ENCODE peak calls at places on chromosomes 5 and 9, in eight cellular contexts. U is A549, Q is HCT116, M is lung, N is ovary, B is mammary epithelial cell, W is thoracic aorta, S is fibroblast of lung. C is an unnamed sample.

GRCh38 chr5:10702911-10703491 is 58.0 kb downstream of the DAP start:
- DNase-seq in U (no peak), Q (peak; percentile 70), M (no peak), N (no peak), B (peak; percentile 58), W (no peak), S (peak; percentile 83), C (peak; percentile 99)

GRCh38 chr5:56314536-56314935 is 81.4 kb upstream of the ANKRD55 start:
- DNase-seq in U (peak; percentile 46), Q (no peak), M (no peak), N (no peak), B (no peak), W (no peak), S (no peak), C (no peak)

GRCh38 chr9:136014928-136015633 is 53.9 kb upstream of the UBAC1 start:
- DNase-seq in U (no peak), Q (no peak), M (no peak), N (no peak), B (no peak), W (no peak), S (no peak), C (no peak)

GRCh38 chr9:114363424-114363823 is 24.4 kb downstream of the AKNA start:
- DNase-seq in U (no peak), Q (no peak), M (no peak), N (no peak), B (no peak), W (no peak), S (no peak), C (no peak)

GRCh38 chr9:137441289-137441934 is at the start of gene ENTPD8:
- DNase-seq in U (peak; percentile 76), Q (no peak), M (no peak), N (no peak), B (peak; percentile 32), W (no peak), S (no peak), C (no peak)

GRCh38 chr5:129973716-129974426 is 69.6 kb downstream of the CHSY3 start:
- DNase-seq in U (no peak), Q (no peak), M (no peak), N (no peak), B (no peak), W (no peak), S (peak; percentile 83), C (peak; percentile 50)

GRCh38 chr5:177496111-177497010 is 1.0 kb downstream of the PDLIM7 start:
- DNase-seq in U (peak; percentile 93), Q (peak; percentile 44), M (peak; percentile 55), N (peak; percentile 85), B (peak; percentile 83), W (peak; percentile 86), S (peak; percentile 95), C (no peak)

GRCh38 chr9:86246752-86247161 is 12.7 kb downstream of the C9orf153 start:
- DNase-seq in U (no peak), Q (no peak), M (no peak), N (no peak), B (no peak), W (no peak), S (no peak), C (no peak)

GRCh38 chr9:18909140-18910018 is 123.6 kb downstream of the SAXO1 start:
- DNase-seq in U (no peak), Q (no peak), M (no peak), N (no peak), B (no peak), W (no peak), S (no peak), C (no peak)

GRCh38 chr9:27365977-27366376 is 69.0 kb upstream of the EQTN start:
- DNase-seq in U (no peak), Q (no peak), M (no peak), N (no peak), B (no peak), W (no peak), S (peak; percentile 43), C (no peak)

GRCh38 chr5:15715966-15716365 is 216.0 kb downstream of the FBXL7 start:
- DNase-seq in U (no peak), Q (no peak), M (no peak), N (no peak), B (no peak), W (no peak), S (no peak), C (no peak)

GRCh38 chr9:136437430-136437829 is 2.2 kb downstream of the INPP5E start:
- DNase-seq in U (no peak), Q (no peak), M (no peak), N (no peak), B (peak; percentile 54), W (no peak), S (peak; percentile 40), C (no peak)

GRCh38 chr9:122718038-122718437 is 5.8 kb upstream of the OR1L4 start:
- DNase-seq in U (no peak), Q (no peak), M (no peak), N (no peak), B (no peak), W (no peak), S (no peak), C (no peak)

GRCh38 chr9:69443178-69443577 is 118.2 kb downstream of the ENTREP1 start:
- DNase-seq in U (no peak), Q (no peak), M (no peak), N (no peak), B (peak; percentile 14), W (no peak), S (peak; percentile 8), C (peak; percentile 48)

GRCh38 chr5:1524799-1525623 is 1.3 kb upstream of the LPCAT1 start:
- DNase-seq in U (no peak), Q (no peak), M (peak; percentile 28), N (peak; percentile 43), B (no peak), W (peak; percentile 1), S (no peak), C (no peak)

GRCh38 chr9:106310782-106311181 is 552.2 kb upstream of the ZNF462 start:
- DNase-seq in U (no peak), Q (no peak), M (no peak), N (no peak), B (peak; percentile 4), W (no peak), S (no peak), C (no peak)

GRCh38 chr5:77168187-77168883 is 42.1 kb upstream of the PDE8B start:
- DNase-seq in U (peak; percentile 50), Q (no peak), M (no peak), N (peak; percentile 46), B (no peak), W (no peak), S (no peak), C (no peak)

GRCh38 chr5:176317534-176318374 is 43.8 kb downstream of the KIAA1191 start:
- DNase-seq in U (no peak), Q (no peak), M (no peak), N (no peak), B (no peak), W (no peak), S (no peak), C (no peak)

GRCh38 chr5:176320577-176320976 is 41.0 kb downstream of the KIAA1191 start:
- DNase-seq in U (no peak), Q (no peak), M (no peak), N (no peak), B (no peak), W (no peak), S (no peak), C (no peak)

DNA sequence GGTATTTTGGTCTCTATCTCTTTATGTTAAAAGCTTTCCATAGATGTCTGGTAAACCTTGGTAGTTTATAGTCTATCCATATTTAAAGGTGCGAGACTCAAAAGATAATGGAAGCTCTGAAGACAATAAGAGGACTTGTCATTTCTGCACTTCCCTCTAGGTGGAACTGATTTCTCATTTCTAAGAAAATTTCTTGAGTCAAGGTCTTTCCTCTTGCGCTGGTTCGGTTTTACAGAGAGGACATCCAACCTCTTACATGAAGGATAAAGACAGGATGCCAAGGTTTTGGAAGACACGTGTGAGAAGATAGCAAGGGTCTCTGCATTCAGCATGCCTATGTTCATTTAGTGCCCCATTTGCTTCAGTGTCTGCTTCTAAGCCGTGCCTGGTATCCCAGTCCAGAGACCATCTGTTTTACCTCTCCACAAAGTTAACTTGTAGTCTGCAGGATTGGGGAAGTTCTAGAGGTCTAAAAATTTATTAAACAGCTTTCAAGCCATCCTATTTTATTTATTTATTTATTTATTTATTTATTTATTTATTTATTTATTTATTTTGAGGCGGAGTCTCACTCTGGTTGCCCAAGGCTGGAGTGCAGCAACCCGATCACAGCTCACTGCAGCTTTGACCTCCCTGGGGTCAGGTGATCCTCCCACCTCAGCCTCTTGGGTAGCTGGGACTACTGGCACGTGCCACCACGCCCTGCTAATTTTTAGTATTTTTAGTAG is 41.6 kb downstream of the KIAA1191 start:
- DNase-seq in U (peak; percentile 7), Q (peak; percentile 10), M (no peak), N (no peak), B (no peak), W (no peak), S (peak; percentile 5), C (no peak)
- TF ChIP-seq CTCF in U (peak; percentile 10), Q (peak; percentile 49), M (no peak), N (no peak), B (peak; percentile 18), W (no peak), S (peak; percentile 17), C (peak; percentile 46)

GRCh38 chr5:131364507-131365050 is 100.7 kb downstream of the CDC42SE2 start:
- DNase-seq in U (no peak), Q (no peak), M (no peak), N (no peak), B (no peak), W (no peak), S (no peak), C (no peak)

GRCh38 chr5:131366428-131366827 is 102.6 kb downstream of the CDC42SE2 start:
- DNase-seq in U (no peak), Q (no peak), M (no peak), N (no peak), B (no peak), W (no peak), S (no peak), C (no peak)

GRCh38 chr5:131361677-131362315 is 97.9 kb downstream of the CDC42SE2 start:
- DNase-seq in U (no peak), Q (no peak), M (no peak), N (no peak), B (no peak), W (no peak), S (no peak), C (no peak)

GRCh38 chr5:131367219-131367860 is 103.5 kb downstream of the CDC42SE2 start:
- DNase-seq in U (no peak), Q (no peak), M (no peak), N (no peak), B (peak; percentile 8), W (no peak), S (no peak), C (peak; percentile 38)

GRCh38 chr5:131363811-131364506 is 100.1 kb downstream of the CDC42SE2 start:
- DNase-seq in U (no peak), Q (no peak), M (no peak), N (no peak), B (no peak), W (no peak), S (no peak), C (peak; percentile 17)
- H3K27ac ChIP-seq in U (no peak overlapping the region), Q (no peak overlapping the region), M (peak overlapping the region; percentile 16), N (no peak overlapping the region), B (no peak overlapping the region), W (no peak overlapping the region), S (no peak overlapping the region), C (no peak overlapping the region)

GRCh38 chr9:37209431-37210386 is 89.3 kb downstream of the ZCCHC7 start:
- DNase-seq in U (no peak), Q (no peak), M (no peak), N (no peak), B (no peak), W (no peak), S (no peak), C (no peak)
- TF ChIP-seq CTCF in U (no peak), Q (no peak), M (no peak), N (no peak), B (no peak), W (no peak), S (no peak), C (peak; percentile 44)

GRCh38 chr9:5510991-5511390 is 660 bp downstream of the PDCD1LG2 start:
- DNase-seq in U (no peak), Q (no peak), M (no peak), N (no peak), B (no peak), W (no peak), S (no peak), C (no peak)
- H3K27ac ChIP-seq in U (peak overlapping the region; percentile 81), Q (no peak overlapping the region), M (peak overlapping the region; percentile 37), N (no peak overlapping the region), B (peak overlapping the region; percentile 89), W (peak overlapping the region; percentile 65), S (peak overlapping the region; percentile 98), C (peak overlapping the region; percentile 71)

C was measured in foreskin keratinocyte.